ENCODE peak calls at places on chromosomes 1 and 21, in five cellular contexts. H is mesothelial cell of epicardium, P is cardiac fibroblast, W is AG09319, A is mucosa of descending colon. T is an unnamed sample.

GRCh38 chr1:186139706-186140105 is 235.3 kb downstream of the TPR start:
- DNase-seq in H (no peak), P (peak), W (peak), A (no peak), T (no peak)

GRCh38 chr1:36890776-36891175 is 143.5 kb downstream of the GRIK3 start:
- DNase-seq in H (no peak), P (no peak), W (no peak), A (no peak), T (no peak)

GRCh38 chr21:45983981-45984551 is 2.5 kb downstream of the COL6A1 start:
- DNase-seq in H (no peak), P (no peak), W (no peak), A (peak), T (no peak)

GRCh38 chr1:27475707-27476106 is 14.3 kb downstream of the WASF2 start:
- DNase-seq in H (no peak), P (no peak), W (no peak), A (no peak), T (no peak)

GRCh38 chr21:45996311-45997204 is 15.0 kb downstream of the COL6A1 start:
- DNase-seq in H (no peak), P (no peak), W (no peak), A (no peak), T (peak)

GRCh38 chr1:183989078-183989577 is 48.4 kb downstream of the COLGALT2 start:
- DNase-seq in H (no peak), P (peak), W (peak), A (no peak), T (no peak)

GRCh38 chr1:15681346-15682290 is 2.5 kb upstream of the PLEKHM2 start:
- DNase-seq in H (no peak), P (peak), W (no peak), A (no peak), T (no peak)

GRCh38 chr1:233610628-233611027 is 3.3 kb upstream of the KCNK1 start:
- DNase-seq in H (no peak), P (no peak), W (no peak), A (no peak), T (no peak)

GRCh38 chr1:12549460-12550349 is 68.3 kb downstream of the DHRS3 start:
- DNase-seq in H (no peak), P (peak), W (peak), A (peak), T (peak)

GRCh38 chr1:115469703-115470476 is 131.8 kb upstream of the NGF start:
- DNase-seq in H (no peak), P (peak), W (no peak), A (peak), T (no peak)

GRCh38 chr1:68495968-68496679 is 758 bp downstream of the DEPDC1 start:
- DNase-seq in H (no peak), P (peak), W (no peak), A (no peak), T (no peak)

GRCh38 chr1:145983959-145984830 is 12.2 kb downstream of the TXNIP start:
- DNase-seq in H (no peak), P (no peak), W (no peak), A (peak), T (no peak)

GRCh38 chr1:241598234-241598633 is 41.9 kb downstream of the CHML start:
- DNase-seq in H (no peak), P (no peak), W (no peak), A (no peak), T (no peak)

GRCh38 chr1:33074193-33074945 is 6.6 kb upstream of the AZIN2 start:
- DNase-seq in H (no peak), P (no peak), W (no peak), A (no peak), T (no peak)

GRCh38 chr21:37074546-37074945 is 1.5 kb downstream of the TTC3 start:
- DNase-seq in H (no peak), P (no peak), W (no peak), A (no peak), T (no peak)

GRCh38 chr1:103074224-103074623 is 34.1 kb downstream of the COL11A1 start:
- DNase-seq in H (no peak), P (no peak), W (no peak), A (no peak), T (no peak)

GRCh38 chr1:41022424-41022823 is 899 bp upstream of the SLFNL1 start:
- DNase-seq in H (no peak), P (no peak), W (no peak), A (no peak), T (no peak)

GRCh38 chr1:187654635-187655034 is 825.9 kb downstream of the PLA2G4A start:
- DNase-seq in H (no peak), P (peak), W (no peak), A (no peak), T (no peak)

GRCh38 chr1:27563407-27564263 is 40.3 kb downstream of the AHDC1 start:
- DNase-seq in H (no peak), P (peak), W (no peak), A (peak), T (no peak)

GRCh38 chr1:27403065-27403726 is 10.8 kb downstream of the GPR3 start:
- DNase-seq in H (no peak), P (peak), W (no peak), A (no peak), T (no peak)

GRCh38 chr1:21901473-21901847 is 35.6 kb downstream of the HSPG2 start:
- DNase-seq in H (no peak), P (peak), W (no peak), A (no peak), T (no peak)

GRCh38 chr1:55217226-55217996 is 2.2 kb upstream of the USP24 start:
- DNase-seq in H (no peak), P (no peak), W (no peak), A (peak), T (no peak)

GRCh38 chr1:65412256-65412983 is 8.0 kb upstream of the LEPR start:
- DNase-seq in H (no peak), P (peak), W (no peak), A (no peak), T (no peak)

GRCh38 chr1:162062542-162063015 is 6.9 kb upstream of the NOS1AP start:
- DNase-seq in H (no peak), P (no peak), W (no peak), A (no peak), T (no peak)

GRCh38 chr1:242524571-242525359 is at the start of gene PLD5:
- DNase-seq in H (peak), P (no peak), W (no peak), A (no peak), T (no peak)

GRCh38 chr1:204438628-204439027 is 27.0 kb upstream of the PPP1R15B start:
- DNase-seq in H (no peak), P (peak), W (peak), A (no peak), T (no peak)

GRCh38 chr21:36487641-36488307 is 7.9 kb upstream of the CLDN14 start:
- DNase-seq in H (no peak), P (peak), W (no peak), A (peak), T (no peak)

GRCh38 chr1:169779970-169780369 is 14.7 kb downstream of the METTL18 start:
- DNase-seq in H (no peak), P (peak), W (no peak), A (no peak), T (no peak)

DNA sequence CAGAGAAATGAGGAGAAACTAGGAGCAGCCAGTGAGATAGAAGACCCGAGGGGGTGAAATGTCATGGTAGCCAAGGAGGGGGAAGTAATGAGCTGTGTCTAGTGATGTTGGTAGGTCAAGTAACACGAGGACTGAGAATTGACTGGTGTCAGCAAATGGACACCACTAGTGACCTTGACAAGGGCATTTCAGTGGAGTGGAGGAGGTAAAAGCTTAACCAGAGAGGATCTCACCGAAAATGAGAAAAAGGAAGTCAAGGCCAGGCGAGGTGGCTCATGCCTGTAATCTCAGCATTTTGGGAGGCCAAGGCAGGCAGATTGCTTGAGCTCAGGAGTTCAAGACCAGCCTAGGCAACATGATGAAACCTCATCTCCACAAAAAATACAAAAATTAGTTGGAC is 3.0 kb upstream of the ZYG11B start:
- DNase-seq in H (no peak), P (no peak), W (no peak), A (no peak), T (no peak)
- TF ChIP-seq CTCF in H (no peak), P (no peak), W (no peak), A (no peak), T (no peak)

GRCh38 chr1:213050745-213051126 is 305 bp upstream of the RPS6KC1 start:
- DNase-seq in H (no peak), P (no peak), W (no peak), A (no peak), T (no peak)

GRCh38 chr1:213049232-213049631 is 1.8 kb upstream of the RPS6KC1 start:
- DNase-seq in H (no peak), P (no peak), W (no peak), A (no peak), T (no peak)

GRCh38 chr1:213051881-213052202 is 801 bp downstream of the RPS6KC1 start:
- DNase-seq in H (no peak), P (no peak), W (no peak), A (no peak), T (no peak)

GRCh38 chr1:213053455-213053854 is 2.4 kb downstream of the RPS6KC1 start:
- DNase-seq in H (no peak), P (no peak), W (no peak), A (no peak), T (no peak)

GRCh38 chr1:213051127-213051880 is at the start of gene RPS6KC1:
- DNase-seq in H (peak), P (peak), W (peak), A (peak), T (no peak)
- TF ChIP-seq CTCF in H (no peak), P (no peak), W (no peak), A (no peak), T (peak)

DNA sequence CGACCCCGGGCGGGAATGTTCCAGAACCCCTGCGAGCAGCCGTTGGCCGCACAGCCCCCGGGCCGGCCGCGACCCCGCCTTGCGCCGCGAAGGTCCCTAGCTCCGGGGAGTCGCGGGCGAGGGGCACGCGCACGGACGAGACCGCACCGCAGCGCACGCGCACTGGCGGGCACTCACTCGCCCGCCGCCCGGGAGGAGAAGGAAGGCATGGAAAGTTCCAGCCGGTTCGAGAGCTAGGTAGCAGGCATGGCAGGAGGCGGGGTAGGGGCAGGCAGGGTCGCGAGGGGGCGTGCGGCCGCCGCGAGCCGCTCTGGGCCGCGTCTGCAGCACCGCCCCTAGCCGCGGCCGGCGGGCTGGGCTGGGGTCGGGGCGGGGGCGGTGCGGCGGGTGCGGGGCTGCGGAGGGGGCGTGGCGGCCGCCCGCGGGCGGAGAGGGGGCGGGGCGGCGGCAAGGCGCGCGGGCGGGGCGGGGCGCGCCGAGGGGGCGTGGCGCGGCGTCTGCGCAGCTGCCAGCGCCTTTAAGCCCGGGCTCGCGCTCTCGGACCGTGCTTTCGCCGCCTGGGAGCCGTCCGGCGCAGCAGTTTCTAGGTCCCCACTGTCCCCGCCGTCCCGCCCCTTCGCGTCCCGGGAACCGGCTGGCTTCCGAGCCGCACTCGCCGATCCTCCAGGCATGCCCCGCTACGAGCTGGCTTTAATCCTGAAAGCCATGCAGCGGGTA is at the start of the genes MRPS6 and SLC5A3:
- DNase-seq in H (peak), P (peak), W (peak), A (peak), T (no peak)
- TF ChIP-seq CTCF in H (no peak), P (no peak), W (no peak), A (no peak), T (peak)

DNA sequence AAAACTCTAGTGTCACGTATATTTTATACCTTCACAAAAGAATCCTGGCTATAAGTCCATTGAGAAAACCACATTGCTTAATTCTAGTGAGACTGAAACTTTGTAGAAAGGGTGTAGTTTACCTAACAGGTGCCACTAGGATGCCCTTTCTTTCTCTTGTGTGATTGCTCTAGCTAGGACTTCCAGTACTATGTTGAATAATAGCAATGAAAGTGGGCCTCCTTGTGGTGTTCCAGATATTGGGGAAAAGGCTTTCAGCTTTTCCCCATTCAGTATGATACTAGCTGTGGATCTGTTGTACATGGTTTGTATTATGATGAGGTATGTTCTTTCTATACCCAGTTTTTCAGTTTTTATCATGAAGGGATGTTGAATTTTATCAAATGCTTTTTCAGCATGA is 39.7 kb upstream of the CHODL start:
- DNase-seq in H (no peak), P (no peak), W (no peak), A (no peak), T (no peak)
- TF ChIP-seq CTCF in H (no peak), P (no peak), W (no peak), A (no peak), T (no peak)

GRCh38 chr1:87449348-87449963 is 120.8 kb downstream of the LMO4 start:
- DNase-seq in H (no peak), P (peak), W (no peak), A (peak), T (no peak)
- TF ChIP-seq CTCF in H (no peak), P (no peak), W (no peak), A (no peak), T (no peak)

DNA sequence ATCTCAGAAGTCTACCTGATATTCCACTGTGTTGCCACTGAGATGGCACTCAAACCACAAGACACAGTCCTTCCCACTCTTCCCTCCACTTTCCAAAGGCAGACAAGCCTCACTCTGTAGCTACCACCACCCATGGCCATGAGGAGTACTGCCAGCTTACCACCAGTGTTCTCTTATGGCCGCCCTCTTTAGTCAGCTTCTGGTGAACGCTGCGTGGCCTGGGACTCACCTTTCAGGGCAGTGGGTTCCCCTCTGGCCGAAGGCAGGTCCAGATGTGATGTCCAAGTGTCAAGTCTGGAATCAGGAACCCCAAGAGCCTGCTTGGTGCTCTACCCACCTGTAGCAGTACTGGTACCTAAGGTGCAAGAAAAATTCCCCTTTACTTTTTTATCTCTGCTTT is 580.8 kb downstream of the LRRIQ3 start:
- DNase-seq in H (no peak), P (no peak), W (no peak), A (no peak), T (no peak)
- TF ChIP-seq CTCF in H (no peak), P (no peak), W (no peak), A (no peak), T (no peak)

T was measured in chondrocyte.